ENCODE peak calls at places on chromosomes 6 and 20, in nine cellular contexts. Z, C, R, N, X, O, J, E and S are unnamed samples.
A peak's percentile ranks its signal among the peaks of the same experiment; 100 is the strongest.

GRCh38 chr6:137536104-137536773 is 42.0 kb upstream of the OLIG3 start:
- DNase-seq in Z (no peak), C (no peak), R (no peak), N (no peak), X (no peak), O (no peak), J (no peak), E (no peak), S (no peak)

GRCh38 chr6:7112741-7113313 is 5.1 kb downstream of the RREB1 start:
- DNase-seq in Z (no peak), C (peak; percentile 61), R (peak; percentile 43), N (no peak), X (peak; percentile 56), O (no peak), J (no peak), E (no peak), S (no peak)

GRCh38 chr6:89749918-89750317 is 69.7 kb downstream of the MDN1 start:
- DNase-seq in Z (no peak), C (no peak), R (no peak), N (no peak), X (no peak), O (no peak), J (no peak), E (no peak), S (no peak)

GRCh38 chr20:16378712-16379111 is 194.5 kb downstream of the KIF16B start:
- DNase-seq in Z (no peak), C (no peak), R (no peak), N (no peak), X (no peak), O (no peak), J (no peak), E (no peak), S (no peak)

GRCh38 chr6:31070711-31071197 is 41.6 kb downstream of the C6orf15 start:
- DNase-seq in Z (no peak), C (peak; percentile 74), R (peak; percentile 75), N (peak; percentile 47), X (no peak), O (peak; percentile 42), J (no peak), E (no peak), S (no peak)

GRCh38 chr6:118509009-118509617 is 39.0 kb upstream of the PLN start:
- DNase-seq in Z (no peak), C (no peak), R (peak; percentile 34), N (peak; percentile 2), X (no peak), O (peak; percentile 11), J (no peak), E (no peak), S (no peak)

GRCh38 chr6:148140772-148141557 is 201.7 kb upstream of the SASH1 start:
- DNase-seq in Z (no peak), C (peak; percentile 15), R (no peak), N (peak; percentile 20), X (no peak), O (no peak), J (no peak), E (no peak), S (no peak)

GRCh38 chr20:31967830-31968249 is at the start of gene XKR7:
- DNase-seq in Z (no peak), C (no peak), R (no peak), N (no peak), X (peak; percentile 1), O (no peak), J (no peak), E (no peak), S (no peak)

GRCh38 chr6:85015396-85015990 is 251.1 kb upstream of the TBX18 start:
- DNase-seq in Z (no peak), C (no peak), R (peak; percentile 69), N (peak; percentile 31), X (no peak), O (no peak), J (no peak), E (no peak), S (peak; percentile 71)
- TF ChIP-seq CTCF in Z (peak; percentile 70), C (peak; percentile 80), R (peak; percentile 69), N (peak; percentile 52), X (no peak), O (peak; percentile 21), J (no peak), E (peak; percentile 71), S (peak; percentile 82)

GRCh38 chr6:106085687-106085983 is 501 bp upstream of the PRDM1 start:
- DNase-seq in Z (no peak), C (no peak), R (no peak), N (no peak), X (no peak), O (no peak), J (no peak), E (no peak), S (no peak)

GRCh38 chr6:106085984-106086832 is at the start of gene PRDM1:
- DNase-seq in Z (peak; percentile 47), C (peak; percentile 96), R (peak; percentile 89), N (peak; percentile 76), X (peak; percentile 77), O (peak; percentile 98), J (peak; percentile 94), E (peak; percentile 89), S (peak; percentile 79)

GRCh38 chr6:106092279-106092678 is 6.1 kb downstream of the PRDM1 start:
- DNase-seq in Z (no peak), C (no peak), R (no peak), N (no peak), X (no peak), O (no peak), J (no peak), E (no peak), S (no peak)

GRCh38 chr6:106087548-106088325 is 1.6 kb downstream of the PRDM1 start:
- DNase-seq in Z (no peak), C (peak; percentile 60), R (no peak), N (no peak), X (no peak), O (no peak), J (no peak), E (peak; percentile 61), S (no peak)

DNA sequence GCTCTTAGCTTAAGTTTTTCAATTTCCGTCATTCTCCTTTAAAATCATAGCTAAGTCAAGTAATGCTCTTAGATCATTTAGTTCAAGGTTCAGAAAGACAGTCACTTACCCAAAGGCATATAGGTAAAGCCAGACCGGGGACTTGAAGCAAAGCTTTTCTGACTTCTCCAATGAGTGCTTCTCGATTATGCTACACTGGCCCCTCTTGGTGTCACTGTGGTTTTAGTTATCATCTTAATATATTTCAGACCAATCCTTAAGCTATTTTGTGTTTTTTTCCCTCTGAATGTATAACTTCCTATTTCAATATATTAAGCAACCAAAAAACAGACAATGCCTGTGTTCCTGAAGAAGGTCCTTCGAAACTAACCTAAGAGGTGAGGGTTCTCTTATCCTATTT is 3.8 kb downstream of the PRDM1 start:
- DNase-seq in Z (no peak), C (no peak), R (no peak), N (no peak), X (no peak), O (peak; percentile 77), J (no peak), E (no peak), S (no peak)
- TF ChIP-seq CTCF in Z (no peak), C (peak; percentile 17), R (no peak), N (no peak), X (peak; percentile 27), O (peak; percentile 81), J (no peak), E (peak; percentile 22), S (no peak)

GRCh38 chr6:152270301-152270925 is 366.7 kb downstream of the SYNE1 start:
- DNase-seq in Z (no peak), C (peak; percentile 75), R (no peak), N (no peak), X (no peak), O (no peak), J (no peak), E (no peak), S (no peak)

GRCh38 chr6:152271681-152272464 is 365.3 kb downstream of the SYNE1 start:
- DNase-seq in Z (no peak), C (peak; percentile 67), R (no peak), N (no peak), X (no peak), O (no peak), J (no peak), E (no peak), S (no peak)

GRCh38 chr6:152272486-152272885 is 364.7 kb downstream of the SYNE1 start:
- DNase-seq in Z (no peak), C (peak; percentile 23), R (no peak), N (no peak), X (no peak), O (no peak), J (no peak), E (no peak), S (no peak)

GRCh38 chr6:152273002-152273401 is 364.2 kb downstream of the SYNE1 start:
- DNase-seq in Z (no peak), C (peak; percentile 59), R (no peak), N (no peak), X (no peak), O (no peak), J (no peak), E (no peak), S (no peak)

GRCh38 chr6:152273638-152274037 is 363.5 kb downstream of the SYNE1 start:
- DNase-seq in Z (no peak), C (no peak), R (peak; percentile 29), N (no peak), X (no peak), O (no peak), J (no peak), E (no peak), S (no peak)
- TF ChIP-seq CTCF in Z (no peak), C (no peak), R (peak; percentile 18), N (no peak), X (no peak), O (no peak), J (no peak), E (no peak), S (no peak)

GRCh38 chr6:165854061-165854862 is 191.2 kb upstream of the PDE10A start:
- DNase-seq in Z (no peak), C (no peak), R (no peak), N (no peak), X (no peak), O (no peak), J (no peak), E (no peak), S (no peak)

GRCh38 chr6:165855856-165856255 is 192.8 kb upstream of the PDE10A start:
- DNase-seq in Z (no peak), C (no peak), R (no peak), N (no peak), X (no peak), O (no peak), J (no peak), E (no peak), S (no peak)

GRCh38 chr6:165854863-165855593 is 192.0 kb upstream of the PDE10A start:
- DNase-seq in Z (no peak), C (no peak), R (no peak), N (no peak), X (no peak), O (no peak), J (no peak), E (no peak), S (no peak)

GRCh38 chr6:165861226-165861625 is 198.2 kb upstream of the PDE10A start:
- DNase-seq in Z (no peak), C (no peak), R (no peak), N (no peak), X (no peak), O (no peak), J (no peak), E (no peak), S (no peak)

DNA sequence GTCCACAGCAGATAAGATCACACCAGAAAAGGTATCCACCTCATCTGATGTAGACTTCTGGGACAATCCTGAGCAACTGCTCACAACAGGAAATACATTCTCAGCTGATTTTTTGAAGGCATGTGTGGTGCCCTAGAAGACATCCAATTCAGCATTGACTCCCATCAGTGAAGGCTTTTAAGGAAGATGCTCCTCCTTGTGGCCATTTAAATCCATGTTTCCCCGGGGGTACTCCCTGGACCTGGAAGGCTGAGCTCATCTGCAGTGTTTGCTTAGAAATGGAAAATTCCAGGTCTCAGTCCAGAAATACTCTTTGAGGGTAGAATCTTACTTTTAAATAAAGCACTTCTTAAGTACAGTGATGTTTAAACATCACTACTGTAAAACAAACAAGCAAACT is 195.5 kb upstream of the PDE10A start:
- DNase-seq in Z (no peak), C (no peak), R (no peak), N (peak; percentile 18), X (no peak), O (no peak), J (no peak), E (no peak), S (no peak)
- TF ChIP-seq CTCF in Z (no peak), C (no peak), R (no peak), N (peak; percentile 8), X (no peak), O (peak; percentile 6), J (no peak), E (peak; percentile 24), S (peak; percentile 59)